ENCODE peak calls at places on chromosomes 2 and 18, in seven cellular contexts. Y is cardiac fibroblast, Z is heart right ventricle, G is foreskin fibroblast, U is HFF-Myc, O is cardiac muscle cell, A is fibroblast of the aortic adventitia. E is an unnamed sample.

GRCh38 chr2:232897971-232898408 is 27.9 kb downstream of the SNORC start:
- DNase-seq in O (no peak), Z (no peak), A (no peak), G (no peak), U (no peak), Y (no peak), E (no peak)

GRCh38 chr2:31011565-31011964 is 126.7 kb downstream of the GALNT14 start:
- DNase-seq in U (no peak), G (no peak), A (no peak), Y (no peak), O (no peak), Z (no peak), E (no peak)

GRCh38 chr2:176093145-176093888 is 796 bp downstream of the HOXD13 start:
- DNase-seq in Z (no peak), Y (no peak), O (no peak), A (no peak), G (peak), U (no peak), E (no peak)

GRCh38 chr2:11498543-11499034 is 32.6 kb upstream of the E2F6 start:
- DNase-seq in G (peak), O (no peak), U (no peak), A (no peak), Z (peak), Y (no peak), E (no peak)

GRCh38 chr18:72871091-72871490 is 3.3 kb upstream of the NETO1 start:
- DNase-seq in Z (no peak), G (peak), Y (peak), U (peak), O (no peak), A (no peak), E (peak)

GRCh38 chr2:83420993-83421392 is 1038.1 kb downstream of the SUCLG1 start:
- DNase-seq in U (no peak), O (no peak), Z (no peak), Y (no peak), A (no peak), G (no peak), E (no peak)

GRCh38 chr2:14756122-14756541 is 123.6 kb downstream of the LRATD1 start:
- DNase-seq in A (no peak), O (no peak), U (no peak), G (peak), Z (no peak), Y (peak), E (peak)

GRCh38 chr2:209334188-209335017 is 89.4 kb upstream of the MAP2 start:
- DNase-seq in O (peak), Z (peak), A (peak), Y (peak), G (peak), U (peak), E (peak)

GRCh38 chr2:233857511-233858118 is 3.3 kb upstream of the HJURP start:
- DNase-seq in Y (peak), O (peak), G (no peak), Z (no peak), A (no peak), U (no peak), E (peak)

GRCh38 chr2:86087936-86088850 is 17.5 kb downstream of the POLR1A start:
- DNase-seq in O (no peak), A (no peak), Y (no peak), U (no peak), Z (no peak), G (no peak), E (no peak)

GRCh38 chr2:205387350-205388045 is 294.8 kb upstream of the NRP2 start:
- DNase-seq in U (no peak), G (no peak), Y (no peak), O (no peak), Z (no peak), A (no peak), E (no peak)

DNA sequence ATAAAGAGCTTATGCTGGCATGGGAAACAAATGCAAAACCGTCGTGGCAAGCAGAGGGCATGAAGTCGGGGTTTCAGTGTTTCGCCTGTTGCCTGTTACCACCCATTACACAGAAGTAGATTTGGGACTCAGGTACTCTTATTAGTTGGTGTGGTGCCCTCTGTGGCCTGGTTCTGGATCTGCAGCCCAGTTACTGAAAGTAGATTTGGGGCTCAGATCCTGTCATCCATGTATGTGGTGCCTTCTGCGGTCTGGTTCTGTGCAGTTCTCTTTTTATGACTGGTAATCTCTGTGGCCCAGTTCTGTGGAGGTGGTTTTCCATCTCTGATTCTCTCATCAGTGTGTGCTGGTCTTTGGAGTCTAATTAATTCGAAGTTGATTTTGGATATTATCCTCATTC is 45.2 kb downstream of the ADNP2 start:
- DNase-seq in A (peak), Z (no peak), G (peak), O (peak), U (no peak), Y (peak), E (peak)
- TF ChIP-seq CTCF in A (peak), Z (peak), G (peak), O (peak), U (peak), Y (peak), E (peak)

GRCh38 chr2:239326831-239327535 is 73.8 kb downstream of the HDAC4 start:
- DNase-seq in A (no peak), U (no peak), O (no peak), Y (no peak), G (no peak), Z (peak), E (peak)
- H3K4me3 ChIP-seq in A (no peak), U (no peak), O (no peak), Y (no peak), G (no peak), Z (no peak), E (no peak)

DNA sequence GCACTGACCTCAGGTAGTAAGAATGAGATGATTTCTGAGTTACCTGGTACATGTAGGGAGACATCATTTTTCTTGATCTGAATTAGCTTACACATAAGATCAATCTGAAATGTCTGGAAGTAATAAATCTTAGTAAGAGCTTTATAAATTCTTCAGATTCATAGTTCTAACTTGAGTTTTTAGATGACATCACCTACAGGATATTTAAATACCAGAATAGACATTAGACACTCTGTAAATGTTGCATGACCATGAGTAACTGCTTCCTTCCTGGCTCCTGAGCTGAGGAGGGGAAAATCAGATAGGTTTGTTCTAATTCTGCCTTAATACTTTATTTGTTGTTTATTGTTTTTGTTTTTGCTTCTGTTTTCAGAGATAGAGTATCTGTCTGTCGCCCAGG is 181.8 kb downstream of the PHLPP1 start:
- DNase-seq in U (no peak), A (peak), Z (no peak), O (peak), Y (peak), G (peak), E (peak)
- TF ChIP-seq CTCF in U (no peak), A (no peak), Z (no peak), O (no peak), Y (no peak), G (no peak), E (no peak)

DNA sequence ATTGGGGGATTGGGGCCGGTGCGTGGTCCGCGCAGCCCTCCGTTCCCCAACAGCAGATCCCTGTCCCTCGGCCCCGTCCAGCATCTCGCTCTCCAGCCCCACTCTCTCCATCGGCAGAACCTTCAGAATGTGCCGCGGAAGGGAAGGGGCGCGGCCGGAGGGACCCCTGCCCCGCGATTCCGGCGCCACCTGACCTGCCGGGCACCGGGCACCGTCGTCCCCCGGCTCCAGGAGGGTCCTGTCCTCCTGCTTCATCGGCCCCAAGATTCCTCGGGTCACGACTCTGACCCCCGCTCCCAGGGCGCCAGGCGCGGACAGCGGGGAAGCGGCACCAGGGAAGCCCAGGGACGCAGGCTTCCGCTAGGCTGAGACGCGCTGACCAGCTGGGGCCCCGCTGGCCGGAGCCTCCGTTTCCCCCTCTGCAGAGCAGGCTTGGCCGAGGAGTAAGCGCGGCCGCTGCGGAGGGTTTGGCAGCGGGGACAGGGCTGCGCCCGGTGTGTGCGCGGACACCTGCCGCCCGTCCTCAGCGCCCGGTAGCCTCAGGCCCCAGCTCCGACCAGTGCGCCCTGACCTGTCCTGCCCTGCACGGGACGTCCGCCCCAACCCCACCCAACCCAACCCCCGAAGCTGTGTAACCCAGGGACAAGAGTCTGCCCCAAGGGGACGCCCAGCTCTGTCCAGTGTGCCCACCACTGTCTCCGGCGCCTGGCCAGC is 16.8 kb upstream of the BOK start:
- DNase-seq in A (no peak), G (no peak), Z (no peak), Y (no peak), O (no peak), U (no peak), E (no peak)
- H3K4me3 ChIP-seq in A (peak), G (peak), Z (peak), Y (peak), O (peak), U (peak), E (no peak)

GRCh38 chr2:105590780-105591660 is 153.7 kb upstream of the NCK2 start:
- DNase-seq in O (no peak), Z (no peak), U (no peak), A (no peak), G (no peak), Y (no peak), E (no peak)

GRCh38 chr2:105592288-105592687 is 152.4 kb upstream of the NCK2 start:
- DNase-seq in A (no peak), Y (no peak), G (no peak), U (no peak), Z (no peak), O (peak), E (no peak)

GRCh38 chr2:105596522-105596921 is 148.2 kb upstream of the NCK2 start:
- DNase-seq in U (no peak), A (no peak), G (no peak), Z (no peak), O (no peak), Y (no peak), E (no peak)

GRCh38 chr2:105595536-105595935 is 149.2 kb upstream of the NCK2 start:
- DNase-seq in G (no peak), Z (no peak), Y (no peak), O (no peak), U (no peak), A (no peak), E (peak)

DNA sequence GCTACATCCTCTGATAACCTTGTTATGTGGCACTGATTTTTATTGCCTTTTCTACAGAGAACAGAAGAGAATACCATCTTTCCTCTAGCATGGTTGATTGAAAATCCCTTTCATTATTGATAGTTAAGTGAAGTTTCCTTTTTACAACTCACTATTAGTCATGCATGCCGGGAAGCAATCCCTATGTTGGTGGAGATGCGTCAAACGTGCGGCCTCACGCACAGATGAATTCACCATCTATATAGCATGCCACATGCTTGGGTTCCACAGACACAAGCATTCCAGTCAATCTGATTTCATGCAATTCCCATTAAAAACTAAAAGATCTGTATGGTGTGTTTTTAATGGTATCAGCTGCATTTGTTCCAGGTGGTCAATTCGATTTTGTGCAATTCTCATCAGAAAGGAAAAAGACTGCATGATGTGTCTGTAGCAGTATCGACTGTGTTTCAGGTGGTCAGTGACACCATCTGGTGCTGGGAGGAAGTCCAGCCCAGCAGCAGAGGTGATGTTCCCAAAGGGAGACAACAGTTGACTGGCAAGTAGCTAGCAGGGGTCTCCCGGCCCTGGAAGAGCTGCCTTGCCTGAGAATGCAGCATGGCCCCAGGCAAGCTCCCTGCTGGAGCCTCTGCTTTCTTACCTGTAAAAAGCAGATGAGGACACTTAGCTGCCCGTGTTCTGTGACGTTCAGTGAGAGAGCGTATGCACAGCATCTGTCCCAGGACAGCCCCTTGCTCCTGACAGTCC is 151.3 kb upstream of the NCK2 start:
- DNase-seq in U (no peak), G (no peak), Z (no peak), A (no peak), Y (no peak), O (no peak), E (peak)
- TF ChIP-seq CTCF in U (no peak), G (no peak), Z (no peak), A (no peak), Y (no peak), O (no peak), E (no peak)

DNA sequence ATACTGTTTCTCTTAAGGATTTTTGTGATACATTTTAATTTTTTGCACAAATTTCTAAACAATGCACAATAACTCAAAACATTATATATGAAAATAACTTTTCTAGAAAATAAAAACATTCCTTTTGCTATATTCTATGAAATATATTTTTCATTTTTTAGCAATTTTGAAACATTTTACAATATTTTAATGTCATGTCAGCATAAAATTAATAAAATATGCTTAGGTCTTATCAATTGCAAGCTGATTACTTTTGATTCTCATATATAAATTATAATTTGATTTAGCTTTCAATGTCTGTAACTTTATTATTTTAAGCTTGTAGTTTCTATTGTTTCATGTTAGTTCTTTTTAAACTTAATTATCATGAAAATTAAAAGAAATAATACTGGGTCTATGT is 898.7 kb downstream of the TMEM182 start:
- DNase-seq in A (no peak), G (no peak), O (no peak), Y (no peak), Z (no peak), U (no peak), E (no peak)
- H3K4me3 ChIP-seq in A (no peak), G (no peak), O (no peak), Y (no peak), Z (no peak), U (no peak), E (no peak)

DNA sequence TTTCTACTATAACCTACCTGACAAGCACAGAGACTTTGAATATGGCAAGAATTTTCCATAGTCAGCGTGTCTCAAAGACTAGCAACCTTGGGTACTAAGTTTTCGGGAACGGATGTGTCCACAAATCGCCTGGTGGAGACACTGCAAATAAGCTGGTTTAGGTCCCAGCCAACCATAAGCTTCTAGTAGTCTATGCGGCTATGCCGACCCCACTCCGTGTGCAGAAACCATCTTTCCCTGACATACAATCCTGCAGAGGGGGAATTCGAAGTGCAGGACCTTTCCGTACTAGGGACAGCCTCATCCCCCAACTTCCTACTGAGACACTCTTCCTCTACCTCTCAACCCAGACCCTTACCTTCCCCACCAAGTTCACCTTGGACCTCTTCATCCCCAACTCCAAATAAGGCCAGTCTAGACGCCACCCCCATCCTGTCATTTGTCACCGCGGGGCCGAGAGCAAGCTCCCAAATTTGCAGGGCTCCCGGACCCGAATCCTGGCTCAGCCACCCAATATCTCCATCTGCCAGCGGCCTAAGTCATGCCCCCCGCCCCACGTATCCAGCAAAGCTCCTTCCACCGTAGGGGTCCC is 548 bp downstream of the SUCLG1 start:
- DNase-seq in A (no peak), Z (peak), O (peak), U (no peak), Y (peak), G (peak), E (peak)
- TF ChIP-seq CTCF in A (peak), Z (no peak), O (no peak), U (no peak), Y (no peak), G (no peak), E (no peak)

GRCh38 chr2:226738821-226739507 is 60.7 kb downstream of the IRS1 start:
- DNase-seq in G (no peak), Y (no peak), O (no peak), U (no peak), A (peak), Z (no peak), E (no peak)

GRCh38 chr2:226743911-226744310 is 55.7 kb downstream of the IRS1 start:
- DNase-seq in Z (no peak), G (no peak), U (no peak), Y (no peak), O (no peak), A (no peak), E (no peak)

GRCh38 chr2:226740039-226740648 is 59.5 kb downstream of the IRS1 start:
- DNase-seq in U (no peak), G (no peak), A (no peak), Y (no peak), Z (no peak), O (no peak), E (peak)

GRCh38 chr2:226739508-226740030 is 60.1 kb downstream of the IRS1 start:
- DNase-seq in A (no peak), U (no peak), Y (no peak), O (no peak), G (no peak), Z (no peak), E (no peak)

DNA sequence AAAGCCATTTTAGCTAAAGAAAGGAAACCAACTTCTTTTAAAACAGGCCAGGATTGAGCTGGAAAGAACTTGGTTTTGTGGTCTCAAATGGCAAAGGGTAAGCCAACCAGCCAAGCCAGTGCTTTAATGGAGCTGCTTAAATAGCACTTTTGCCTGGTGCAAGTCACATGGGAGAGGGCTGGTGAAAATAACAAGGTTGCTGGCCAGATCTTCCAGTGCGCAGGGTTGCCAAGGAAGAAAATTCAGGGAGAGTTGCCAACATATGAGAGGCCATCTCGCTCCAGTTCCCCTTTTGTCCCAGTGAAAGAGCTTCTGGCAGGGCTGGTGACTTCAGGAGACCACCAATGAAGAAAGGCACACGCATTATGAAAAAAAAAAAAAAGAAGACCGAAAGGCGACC is 57.3 kb downstream of the IRS1 start:
- DNase-seq in A (peak), O (peak), Z (peak), G (peak), Y (no peak), U (no peak), E (no peak)
- H3K4me3 ChIP-seq in A (no peak), O (no peak), Z (no peak), G (no peak), Y (no peak), U (no peak), E (no peak)

E was measured in bronchial epithelial cell.